ENCODE peak calls at places on chromosomes 12 and 14, in six cellular contexts. One of them, this sample, is unnamed.

GRCh38 chr12:89756638-89757321 is 48.1 kb upstream of the ATP2B1 start:
- DNase-seq in HepG2: peak; percentile 54
- DNase-seq in endothelial cell of umbilical vein: peak; percentile 72
- DNase-seq in K562: peak; percentile 68
- DNase-seq in A549: peak; percentile 76
- DNase-seq in GM12878: peak; percentile 97
- DNase-seq in this sample: peak; percentile 100

GRCh38 chr12:73984552-73984951 is 553.1 kb upstream of the ATXN7L3B start:
- DNase-seq in K562: no peak
- DNase-seq in A549: no peak
- DNase-seq in HepG2: no peak
- DNase-seq in GM12878: no peak
- DNase-seq in endothelial cell of umbilical vein: no peak
- DNase-seq in this sample: no peak

GRCh38 chr14:68146812-68147211 is 327.2 kb downstream of the RAD51B start:
- DNase-seq in K562: no peak
- DNase-seq in A549: peak; percentile 25
- DNase-seq in HepG2: no peak
- DNase-seq in GM12878: no peak
- DNase-seq in endothelial cell of umbilical vein: no peak
- DNase-seq in this sample: no peak

GRCh38 chr12:111430418-111431353 is 25.0 kb downstream of the SH2B3 start:
- DNase-seq in HepG2: no peak
- DNase-seq in A549: no peak
- DNase-seq in endothelial cell of umbilical vein: peak; percentile 73
- DNase-seq in K562: no peak
- DNase-seq in GM12878: no peak
- DNase-seq in this sample: peak; percentile 85

GRCh38 chr12:80813820-80814219 is 97.1 kb downstream of the MYF5 start:
- DNase-seq in K562: no peak
- DNase-seq in HepG2: no peak
- DNase-seq in endothelial cell of umbilical vein: no peak
- DNase-seq in A549: no peak
- DNase-seq in GM12878: peak; percentile 23
- DNase-seq in this sample: no peak

GRCh38 chr12:57837779-57838562 is 8.6 kb downstream of the CTDSP2 start:
- DNase-seq in K562: no peak
- DNase-seq in endothelial cell of umbilical vein: peak; percentile 70
- DNase-seq in A549: no peak
- DNase-seq in GM12878: no peak
- DNase-seq in HepG2: no peak
- DNase-seq in this sample: peak; percentile 88

GRCh38 chr12:79747274-79747673 is 56.5 kb upstream of the PAWR start:
- DNase-seq in HepG2: no peak
- DNase-seq in GM12878: no peak
- DNase-seq in A549: no peak
- DNase-seq in endothelial cell of umbilical vein: no peak
- DNase-seq in K562: no peak
- DNase-seq in this sample: no peak

GRCh38 chr12:4270670-4271432 is 2.7 kb upstream of the CCND2 start:
- DNase-seq in A549: no peak
- DNase-seq in HepG2: no peak
- DNase-seq in K562: peak; percentile 24
- DNase-seq in endothelial cell of umbilical vein: peak; percentile 15
- DNase-seq in GM12878: no peak
- DNase-seq in this sample: peak; percentile 86

GRCh38 chr12:120257041-120257821 is 8.3 kb downstream of the PXN start:
- DNase-seq in K562: no peak
- DNase-seq in GM12878: no peak
- DNase-seq in endothelial cell of umbilical vein: peak; percentile 98
- DNase-seq in A549: no peak
- DNase-seq in HepG2: no peak
- DNase-seq in this sample: no peak

GRCh38 chr12:81084848-81085350 is 7.0 kb downstream of the ACSS3 start:
- DNase-seq in GM12878: no peak
- DNase-seq in HepG2: no peak
- DNase-seq in A549: no peak
- DNase-seq in endothelial cell of umbilical vein: no peak
- DNase-seq in K562: no peak
- DNase-seq in this sample: no peak

GRCh38 chr12:56709759-56710376 is 15.2 kb downstream of the NACA start:
- DNase-seq in K562: no peak
- DNase-seq in endothelial cell of umbilical vein: no peak
- DNase-seq in GM12878: no peak
- DNase-seq in A549: no peak
- DNase-seq in HepG2: no peak
- DNase-seq in this sample: no peak

GRCh38 chr14:49893309-49894213 is 679 bp downstream of the ARF6 start:
- DNase-seq in HepG2: no peak
- DNase-seq in K562: peak; percentile 62
- DNase-seq in A549: peak; percentile 21
- DNase-seq in GM12878: no peak
- DNase-seq in endothelial cell of umbilical vein: peak; percentile 42
- DNase-seq in this sample: peak; percentile 85

GRCh38 chr12:40970320-40970907 is 217.7 kb upstream of the PDZRN4 start:
- DNase-seq in GM12878: no peak
- DNase-seq in HepG2: peak; percentile 1
- DNase-seq in A549: no peak
- DNase-seq in endothelial cell of umbilical vein: peak; percentile 12
- DNase-seq in K562: no peak
- DNase-seq in this sample: peak; percentile 16

GRCh38 chr12:75819512-75819911 is 212.1 kb downstream of the PHLDA1 start:
- DNase-seq in GM12878: no peak
- DNase-seq in endothelial cell of umbilical vein: no peak
- DNase-seq in K562: no peak
- DNase-seq in HepG2: no peak
- DNase-seq in A549: no peak
- DNase-seq in this sample: no peak

GRCh38 chr12:79127268-79127895 is 262.8 kb downstream of the SYT1 start:
- DNase-seq in K562: no peak
- DNase-seq in HepG2: no peak
- DNase-seq in GM12878: no peak
- DNase-seq in endothelial cell of umbilical vein: peak; percentile 6
- DNase-seq in A549: no peak
- DNase-seq in this sample: peak; percentile 51

GRCh38 chr12:76308866-76309265 is 39.3 kb downstream of the BBS10 start:
- DNase-seq in K562: no peak
- DNase-seq in A549: no peak
- DNase-seq in HepG2: no peak
- DNase-seq in endothelial cell of umbilical vein: peak; percentile 82
- DNase-seq in GM12878: no peak
- DNase-seq in this sample: no peak

GRCh38 chr12:65556676-65557424 is 267.4 kb upstream of the HMGA2 start:
- DNase-seq in HepG2: peak; percentile 53
- DNase-seq in K562: peak; percentile 69
- DNase-seq in endothelial cell of umbilical vein: peak; percentile 88
- DNase-seq in GM12878: peak; percentile 9
- DNase-seq in A549: peak; percentile 77
- DNase-seq in this sample: peak; percentile 82

GRCh38 chr14:69484444-69485113 is at the start of gene PLEKHD1:
- DNase-seq in HepG2: no peak
- DNase-seq in A549: peak; percentile 51
- DNase-seq in GM12878: no peak
- DNase-seq in endothelial cell of umbilical vein: no peak
- DNase-seq in K562: peak; percentile 17
- DNase-seq in this sample: no peak

GRCh38 chr12:1841606-1842182 is 21.3 kb downstream of the LRTM2 start:
- DNase-seq in HepG2: no peak
- DNase-seq in A549: no peak
- DNase-seq in K562: no peak
- DNase-seq in GM12878: no peak
- DNase-seq in endothelial cell of umbilical vein: no peak
- DNase-seq in this sample: peak; percentile 59

GRCh38 chr14:68047910-68048309 is 228.3 kb downstream of the RAD51B start:
- DNase-seq in K562: no peak
- DNase-seq in A549: no peak
- DNase-seq in GM12878: no peak
- DNase-seq in HepG2: no peak
- DNase-seq in endothelial cell of umbilical vein: no peak
- DNase-seq in this sample: no peak

GRCh38 chr14:31206536-31207286 is 882 bp downstream of the HECTD1 start:
- DNase-seq in HepG2: peak; percentile 50
- DNase-seq in GM12878: no peak
- DNase-seq in A549: no peak
- DNase-seq in endothelial cell of umbilical vein: peak; percentile 40
- DNase-seq in K562: peak; percentile 17
- DNase-seq in this sample: peak; percentile 65

GRCh38 chr14:55412686-55413085 is 1.1 kb upstream of the ATG14 start:
- DNase-seq in HepG2: no peak
- DNase-seq in A549: no peak
- DNase-seq in K562: no peak
- DNase-seq in GM12878: no peak
- DNase-seq in endothelial cell of umbilical vein: no peak
- DNase-seq in this sample: no peak

GRCh38 chr12:87259405-87259804 is 769.8 kb downstream of the C12orf50 start:
- DNase-seq in endothelial cell of umbilical vein: peak; percentile 38
- DNase-seq in K562: no peak
- DNase-seq in A549: no peak
- DNase-seq in GM12878: no peak
- DNase-seq in HepG2: no peak
- DNase-seq in this sample: no peak

GRCh38 chr14:67515386-67516079 is 17.6 kb upstream of the PLEKHH1 start:
- DNase-seq in HepG2: no peak
- DNase-seq in endothelial cell of umbilical vein: no peak
- DNase-seq in A549: peak; percentile 37
- DNase-seq in K562: no peak
- DNase-seq in GM12878: no peak
- DNase-seq in this sample: peak; percentile 37

GRCh38 chr14:91947196-91948184 is at the start of gene FBLN5:
- DNase-seq in endothelial cell of umbilical vein: peak; percentile 52
- DNase-seq in GM12878: no peak
- DNase-seq in K562: no peak
- DNase-seq in A549: peak; percentile 11
- DNase-seq in HepG2: no peak
- DNase-seq in this sample: peak; percentile 11

GRCh38 chr12:41967668-41968649 is 176.7 kb downstream of the GXYLT1 start:
- DNase-seq in HepG2: no peak
- DNase-seq in GM12878: no peak
- DNase-seq in K562: no peak
- DNase-seq in endothelial cell of umbilical vein: peak; percentile 17
- DNase-seq in A549: no peak
- DNase-seq in this sample: no peak

DNA sequence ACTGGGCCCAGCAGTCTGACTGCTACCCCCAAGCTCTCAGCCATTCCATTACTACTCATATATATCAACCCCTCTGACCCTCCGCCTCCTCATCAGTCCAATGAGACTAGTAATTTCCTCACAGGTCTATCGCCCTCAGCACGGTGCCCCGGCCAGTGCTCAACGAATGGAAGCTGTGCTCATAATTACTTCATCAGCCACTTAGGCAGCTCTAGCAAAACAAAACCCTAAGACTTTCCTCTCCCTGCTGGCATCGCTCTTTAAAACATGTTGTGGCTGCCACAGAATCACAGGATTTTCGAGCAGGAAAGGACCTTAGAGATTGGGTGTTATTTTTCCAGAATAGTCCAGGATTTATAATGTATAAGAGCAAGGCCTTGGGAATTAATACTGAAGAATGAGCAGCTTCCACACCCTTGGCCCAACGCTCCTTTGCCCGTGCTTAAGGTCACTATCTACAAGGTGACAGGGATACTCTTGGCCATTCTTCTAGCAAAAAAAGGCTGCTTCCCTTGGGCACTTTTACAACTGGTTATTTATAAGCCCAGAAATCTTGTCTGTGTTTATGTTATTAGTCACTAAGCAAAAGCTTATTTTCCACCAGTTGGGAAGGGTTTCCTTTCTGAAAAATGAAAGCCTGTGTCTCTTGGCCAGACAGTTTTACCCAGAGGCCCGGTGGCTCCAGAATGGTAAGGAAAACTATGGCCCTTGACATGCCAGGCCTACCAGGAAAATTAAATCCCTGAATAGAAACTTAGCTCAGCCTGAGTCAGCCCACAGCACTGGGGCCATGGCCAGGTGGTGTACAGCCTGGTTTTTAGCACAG is 48.0 kb downstream of the NUAK1 start:
- DNase-seq in K562: no peak
- DNase-seq in GM12878: no peak
- DNase-seq in A549: no peak
- DNase-seq in HepG2: no peak
- DNase-seq in endothelial cell of umbilical vein: peak; percentile 96
- DNase-seq in this sample: no peak
- TF ChIP-seq MYC in K562: no peak
- TF ChIP-seq MYC in GM12878: no peak
- TF ChIP-seq MYC in A549: no peak
- TF ChIP-seq MYC in HepG2: no peak
- TF ChIP-seq MYC in endothelial cell of umbilical vein: no peak
- TF ChIP-seq MYC in this sample: no peak

GRCh38 chr12:125583071-125583470 is 517.8 kb downstream of the AACS start:
- DNase-seq in A549: no peak
- DNase-seq in GM12878: no peak
- DNase-seq in endothelial cell of umbilical vein: no peak
- DNase-seq in HepG2: no peak
- DNase-seq in K562: no peak
- DNase-seq in this sample: no peak

DNA sequence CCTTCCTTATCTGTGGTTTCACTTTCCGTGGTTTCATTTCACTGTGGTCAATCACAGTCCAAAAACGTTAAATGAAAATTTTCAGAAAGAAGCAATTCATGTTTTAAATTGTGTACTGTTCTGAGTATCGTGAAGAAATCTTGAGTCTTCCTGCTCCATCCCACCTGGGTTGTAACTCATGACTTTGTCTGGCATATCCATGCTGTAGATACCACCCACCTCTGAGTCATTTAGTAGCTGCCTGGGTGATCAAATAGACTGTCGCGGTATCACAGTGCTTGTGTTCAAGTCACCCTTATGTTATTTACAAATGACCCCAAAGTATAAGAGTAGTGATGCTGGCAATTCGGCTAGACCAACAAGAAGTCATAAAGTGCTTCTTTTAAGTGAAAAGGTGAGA is 521.2 kb downstream of the AACS start:
- DNase-seq in HepG2: no peak
- DNase-seq in GM12878: no peak
- DNase-seq in K562: no peak
- DNase-seq in endothelial cell of umbilical vein: no peak
- DNase-seq in A549: no peak
- DNase-seq in this sample: no peak
- TF ChIP-seq MYC in HepG2: no peak
- TF ChIP-seq MYC in GM12878: no peak
- TF ChIP-seq MYC in K562: no peak
- TF ChIP-seq MYC in endothelial cell of umbilical vein: no peak
- TF ChIP-seq MYC in A549: no peak
- TF ChIP-seq MYC in this sample: no peak

GRCh38 chr14:70887207-70888150 is 19.8 kb upstream of the PCNX1 start:
- DNase-seq in HepG2: no peak
- DNase-seq in GM12878: peak; percentile 71
- DNase-seq in K562: no peak
- DNase-seq in endothelial cell of umbilical vein: no peak
- DNase-seq in A549: no peak
- DNase-seq in this sample: peak; percentile 63
- TF ChIP-seq MYC in HepG2: no peak
- TF ChIP-seq MYC in GM12878: no peak
- TF ChIP-seq MYC in K562: no peak
- TF ChIP-seq MYC in endothelial cell of umbilical vein: no peak
- TF ChIP-seq MYC in A549: no peak
- TF ChIP-seq MYC in this sample: no peak

DNA sequence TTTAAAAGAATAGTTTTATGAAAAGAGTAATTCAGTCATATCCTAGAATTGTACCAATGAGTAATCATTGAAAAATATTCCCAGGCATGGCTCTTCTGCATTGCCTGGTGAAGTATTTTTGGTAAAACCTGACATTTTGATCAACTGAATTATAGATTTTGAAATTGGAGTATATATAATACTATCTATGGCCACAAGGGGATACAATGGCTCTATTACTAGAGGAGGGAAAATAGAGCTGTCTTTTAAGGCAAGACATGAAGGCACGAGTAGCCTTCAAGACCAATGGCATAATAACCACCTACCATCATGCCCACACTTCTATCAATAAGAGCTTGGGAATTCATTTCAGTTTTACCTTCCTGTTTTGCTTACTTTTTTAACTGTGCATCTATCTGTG is 1241.4 kb upstream of the TMEM132C start:
- DNase-seq in HepG2: no peak
- DNase-seq in endothelial cell of umbilical vein: no peak
- DNase-seq in A549: no peak
- DNase-seq in GM12878: no peak
- DNase-seq in K562: no peak
- DNase-seq in this sample: no peak
- TF ChIP-seq MYC in HepG2: no peak
- TF ChIP-seq MYC in endothelial cell of umbilical vein: no peak
- TF ChIP-seq MYC in A549: no peak
- TF ChIP-seq MYC in GM12878: no peak
- TF ChIP-seq MYC in K562: no peak
- TF ChIP-seq MYC in this sample: no peak